ENCODE peak calls at places on chromosomes 16 and 17, in six cellular contexts. C is cardiac muscle cell; K is NCI-H2081; Q is T1000; I is fibroblast of mammary gland; G is T-helper 2 cell treated with Interferon-gamma antibody and Interleukin-4, amounts not matched to agents 5 μg/mL and 100 μg/mL, for 36 hours. T is an unnamed sample.

GRCh38 chr16:57409870-57410585 is 5.5 kb downstream of the CCL17 start:
- DNase-seq in Q (no peak), C (peak), G (no peak), K (no peak), I (no peak), T (peak)

GRCh38 chr16:79593754-79594153 is 6.8 kb downstream of the MAF start:
- DNase-seq in G (no peak), I (no peak), Q (no peak), C (no peak), K (no peak), T (no peak)

GRCh38 chr17:70527364-70527888 is 358.1 kb downstream of the KCNJ2 start:
- DNase-seq in I (no peak), K (no peak), Q (no peak), C (no peak), G (no peak), T (peak)

GRCh38 chr17:76519048-76519614 is 17.9 kb upstream of the RHBDF2 start:
- DNase-seq in I (no peak), Q (no peak), K (no peak), C (no peak), G (no peak), T (no peak)

GRCh38 chr17:46720408-46720807 is 98.1 kb downstream of the WNT3 start:
- DNase-seq in I (no peak), C (peak), G (no peak), K (no peak), Q (no peak), T (no peak)

GRCh38 chr17:59785091-59785799 is 77.8 kb downstream of the VMP1 start:
- DNase-seq in G (no peak), K (no peak), I (peak), Q (no peak), C (no peak), T (peak)

GRCh38 chr17:37276475-37276874 is 99.3 kb upstream of the C17orf78 start:
- DNase-seq in C (no peak), I (no peak), G (no peak), K (peak), Q (no peak), T (no peak)

GRCh38 chr17:39804839-39805238 is 59.3 kb downstream of the IKZF3 start:
- DNase-seq in Q (no peak), C (no peak), K (no peak), I (no peak), G (no peak), T (no peak)

GRCh38 chr17:1362065-1362848 is 37.8 kb downstream of the YWHAE start:
- DNase-seq in Q (no peak), I (no peak), G (peak), K (no peak), C (no peak), T (no peak)

GRCh38 chr17:45046536-45047125 is 4.8 kb downstream of the DCAKD start:
- DNase-seq in K (no peak), I (peak), G (peak), C (no peak), Q (no peak), T (no peak)

GRCh38 chr16:17470871-17471744 is at the start of gene XYLT1:
- DNase-seq in G (peak), C (peak), K (no peak), I (peak), Q (peak), T (peak)

GRCh38 chr17:27776882-27777624 is 23.3 kb downstream of the NOS2 start:
- DNase-seq in I (no peak), K (no peak), C (no peak), Q (no peak), G (no peak), T (no peak)

GRCh38 chr16:12126091-12126806 is 149.7 kb downstream of the SNX29 start:
- DNase-seq in I (no peak), Q (no peak), K (no peak), C (no peak), G (no peak), T (no peak)

GRCh38 chr17:58335779-58336455 is 7.3 kb upstream of the TSPOAP1 start:
- DNase-seq in C (no peak), K (no peak), I (no peak), G (peak), Q (no peak), T (peak)

GRCh38 chr17:74870512-74870911 is 2.3 kb downstream of the FDXR start:
- DNase-seq in C (peak), K (no peak), Q (no peak), G (no peak), I (peak), T (peak)

GRCh38 chr17:412211-413015 is 59.8 kb upstream of the RPH3AL start:
- DNase-seq in G (peak), I (peak), C (peak), Q (no peak), K (peak), T (peak)

GRCh38 chr17:37490638-37491614 is 1.2 kb downstream of the DUSP14 start:
- DNase-seq in G (peak), I (peak), K (no peak), Q (peak), C (peak), T (peak)

GRCh38 chr16:4344659-4345438 is 6.3 kb downstream of the PAM16 start:
- DNase-seq in Q (no peak), I (peak), K (peak), C (no peak), G (no peak), T (no peak)

GRCh38 chr17:27905524-27906237 is 12.5 kb upstream of the LYRM9 start:
- DNase-seq in Q (no peak), K (no peak), G (no peak), I (no peak), C (no peak), T (no peak)

GRCh38 chr17:6084226-6085161 is 14.3 kb downstream of the WSCD1 start:
- DNase-seq in Q (no peak), C (no peak), G (no peak), K (peak), I (no peak), T (peak)

GRCh38 chr16:10922328-10923145 is 19.7 kb downstream of the DEXI start:
- DNase-seq in I (peak), G (no peak), K (no peak), C (peak), Q (no peak), T (peak)

GRCh38 chr16:17396762-17397498 is 73.8 kb downstream of the XYLT1 start:
- DNase-seq in K (peak), Q (no peak), C (peak), G (no peak), I (peak), T (no peak)

GRCh38 chr17:17363638-17364337 is 60.6 kb downstream of the NT5M start:
- DNase-seq in I (no peak), K (peak), C (no peak), Q (no peak), G (no peak), T (no peak)

GRCh38 chr17:40433551-40434384 is 9.5 kb upstream of the IGFBP4 start:
- DNase-seq in C (no peak), K (no peak), G (no peak), Q (no peak), I (no peak), T (no peak)

GRCh38 chr17:45977976-45978626 is 20.9 kb upstream of the STH start:
- DNase-seq in K (no peak), I (no peak), G (no peak), Q (no peak), C (no peak), T (no peak)

GRCh38 chr17:1060991-1061390 is 64.1 kb downstream of the TIMM22 start:
- DNase-seq in G (peak), Q (peak), K (peak), C (peak), I (peak), T (peak)

GRCh38 chr16:77212736-77213541 is 13.7 kb downstream of the SYCE1L start:
- DNase-seq in I (no peak), Q (peak), K (peak), C (peak), G (peak), T (peak)

GRCh38 chr17:73806768-73807167 is 162.5 kb upstream of the SDK2 start:
- DNase-seq in K (no peak), G (no peak), Q (no peak), C (no peak), I (no peak), T (no peak)

GRCh38 chr17:37425268-37425667 is 18.6 kb downstream of the TADA2A start:
- DNase-seq in K (no peak), C (no peak), G (no peak), I (no peak), Q (no peak), T (no peak)

GRCh38 chr17:60534010-60534555 is 8.0 kb upstream of the APPBP2 start:
- DNase-seq in I (peak), Q (no peak), G (no peak), K (no peak), C (no peak), T (no peak)

GRCh38 chr17:27293359-27293897 is 486 bp upstream of the WSB1 start:
- DNase-seq in K (no peak), I (no peak), G (no peak), C (no peak), Q (no peak), T (no peak)

GRCh38 chr17:6514371-6514770 is 42.0 kb downstream of the PITPNM3 start:
- DNase-seq in Q (no peak), I (peak), G (no peak), K (no peak), C (no peak), T (peak)

GRCh38 chr17:17942846-17943245 is 29.4 kb downstream of the TOM1L2 start:
- DNase-seq in I (peak), G (no peak), K (no peak), C (peak), Q (no peak), T (peak)

GRCh38 chr17:38444151-38444550 is 15.9 kb downstream of the ARHGAP23 start:
- DNase-seq in I (peak), G (peak), C (peak), K (peak), Q (peak), T (peak)

GRCh38 chr17:70492368-70492767 is 323.0 kb downstream of the KCNJ2 start:
- DNase-seq in G (no peak), C (no peak), Q (no peak), I (no peak), K (no peak), T (no peak)

GRCh38 chr17:5283531-5284315 is 1.6 kb downstream of the RABEP1 start:
- DNase-seq in G (no peak), K (no peak), Q (no peak), I (no peak), C (peak), T (no peak)

GRCh38 chr16:59440-60059 is 5.9 kb downstream of the SNRNP25 start:
- DNase-seq in K (no peak), C (no peak), Q (no peak), I (no peak), G (no peak), T (no peak)

GRCh38 chr16:24983521-24983920 is 31.6 kb downstream of the ARHGAP17 start:
- DNase-seq in C (no peak), K (no peak), G (no peak), Q (no peak), I (no peak), T (no peak)